ENCODE peak calls at places on chromosomes 12 and 14, in ten cellular contexts. A, L, F, Z, N, X, V, S, B and G are unnamed samples.

GRCh38 chr14:104436741-104437701 is 142.5 kb upstream of the C14orf180 start:
- DNase-seq in Z (no peak), F (no peak), V (no peak), S (no peak), X (no peak), B (no peak), L (no peak), N (no peak), A (no peak), G (no peak)

GRCh38 chr12:95637471-95638155 is 86.3 kb upstream of the USP44 start:
- DNase-seq in X (peak), N (no peak), V (peak), S (peak), Z (no peak), F (peak), A (no peak), L (peak), B (no peak), G (peak)

GRCh38 chr14:76946753-76947077 is 81.8 kb downstream of the IRF2BPL start:
- DNase-seq in N (no peak), A (no peak), X (no peak), B (no peak), F (no peak), V (no peak), L (no peak), Z (no peak), S (no peak), G (no peak)

GRCh38 chr12:42213954-42214426 is 24.1 kb downstream of the YAF2 start:
- DNase-seq in L (peak), V (no peak), S (peak), B (no peak), X (peak), F (peak), N (no peak), A (no peak), Z (no peak), G (no peak)

GRCh38 chr12:3313066-3313465 is 177.9 kb upstream of the PRMT8 start:
- DNase-seq in F (peak), Z (no peak), N (no peak), L (peak), X (peak), S (peak), A (no peak), V (peak), B (no peak), G (peak)

GRCh38 chr12:121114019-121114639 is 18.5 kb upstream of the P2RX7 start:
- DNase-seq in B (no peak), N (no peak), S (no peak), X (no peak), A (no peak), V (no peak), Z (no peak), F (peak), L (no peak), G (no peak)

GRCh38 chr14:44912041-44912869 is 49.5 kb downstream of the KLHL28 start:
- DNase-seq in Z (no peak), B (no peak), A (no peak), N (no peak), L (no peak), X (peak), S (no peak), F (no peak), V (no peak), G (no peak)

GRCh38 chr14:68627868-68628604 is 164.8 kb downstream of the ZFP36L1 start:
- DNase-seq in Z (no peak), L (no peak), V (no peak), F (peak), X (no peak), N (no peak), B (peak), A (no peak), S (no peak), G (no peak)

GRCh38 chr12:27578689-27579372 is 54.8 kb downstream of the PPFIBP1 start:
- DNase-seq in L (no peak), Z (no peak), V (no peak), B (no peak), X (no peak), S (no peak), N (no peak), A (no peak), F (no peak), G (no peak)

GRCh38 chr12:3251067-3251466 is 173.9 kb downstream of the TSPAN9 start:
- DNase-seq in Z (no peak), S (no peak), F (no peak), A (no peak), N (no peak), X (no peak), L (no peak), B (no peak), V (no peak), G (no peak)

GRCh38 chr12:61713121-61713520 is 547.1 kb upstream of the USP15 start:
- DNase-seq in V (no peak), A (no peak), F (no peak), B (no peak), N (no peak), Z (no peak), X (no peak), S (no peak), L (no peak), G (no peak)

GRCh38 chr14:78240567-78240966 is 70.4 kb downstream of the NRXN3 start:
- DNase-seq in Z (no peak), X (no peak), V (no peak), N (no peak), F (no peak), S (no peak), L (no peak), B (no peak), A (no peak), G (no peak)

GRCh38 chr12:33605776-33606175 is 166.2 kb upstream of the SYT10 start:
- DNase-seq in B (no peak), N (peak), F (no peak), V (no peak), L (peak), Z (no peak), S (no peak), X (peak), A (peak), G (no peak)

GRCh38 chr14:61730756-61731373 is 31.4 kb upstream of the SNAPC1 start:
- DNase-seq in V (no peak), X (no peak), B (no peak), L (no peak), A (no peak), Z (no peak), N (no peak), S (no peak), F (no peak), G (no peak)

GRCh38 chr14:43476822-43477221 is 1030.3 kb downstream of the FSCB start:
- DNase-seq in X (no peak), F (no peak), A (no peak), V (no peak), L (no peak), N (no peak), Z (no peak), B (no peak), S (no peak), G (no peak)

GRCh38 chr14:103629503-103630121 is 601 bp downstream of the KLC1 start:
- DNase-seq in N (no peak), X (no peak), F (peak), Z (no peak), S (peak), A (peak), L (peak), V (no peak), B (peak), G (no peak)

GRCh38 chr14:68936476-68936875 is 42.6 kb downstream of the ACTN1 start:
- DNase-seq in B (no peak), S (no peak), F (no peak), A (no peak), X (no peak), L (no peak), V (no peak), N (no peak), Z (no peak), G (no peak)

GRCh38 chr12:45509187-45509586 is 220.3 kb upstream of the ARID2 start:
- DNase-seq in Z (no peak), V (no peak), N (no peak), B (no peak), X (no peak), A (no peak), F (no peak), L (peak), S (no peak), G (no peak)

GRCh38 chr12:53973093-53974042 is at the start of gene HOXC11:
- DNase-seq in N (no peak), L (peak), A (peak), F (no peak), X (no peak), S (peak), B (no peak), Z (no peak), V (no peak), G (no peak)

GRCh38 chr14:32514236-32514635 is 185.1 kb downstream of the AKAP6 start:
- DNase-seq in S (no peak), N (no peak), B (no peak), L (no peak), Z (no peak), V (no peak), X (no peak), F (peak), A (no peak), G (no peak)

GRCh38 chr14:75249251-75249957 is 29.2 kb upstream of the FOS start:
- DNase-seq in N (no peak), F (peak), A (peak), V (no peak), L (peak), Z (peak), S (no peak), B (no peak), X (no peak), G (no peak)

GRCh38 chr12:118259079-118259478 is 113.6 kb downstream of the TAOK3 start:
- DNase-seq in V (no peak), B (no peak), N (no peak), Z (no peak), X (peak), L (peak), A (no peak), F (peak), S (peak), G (no peak)

GRCh38 chr14:102491786-102492522 is 17.6 kb downstream of the ANKRD9 start:
- DNase-seq in A (no peak), X (no peak), S (no peak), Z (no peak), V (no peak), F (no peak), L (no peak), N (no peak), B (no peak), G (no peak)

GRCh38 chr12:18998343-18999270 is 130.9 kb upstream of the PLEKHA5 start:
- DNase-seq in X (peak), V (peak), N (no peak), B (no peak), L (peak), A (no peak), F (peak), Z (peak), S (peak), G (peak)

GRCh38 chr14:88955470-88955869 is 131.0 kb downstream of the TTC8 start:
- DNase-seq in L (no peak), X (no peak), N (no peak), V (no peak), S (no peak), A (peak), F (peak), Z (peak), B (no peak), G (no peak)

GRCh38 chr12:1213205-1213604 is 222.2 kb downstream of the ERC1 start:
- DNase-seq in X (no peak), A (no peak), V (no peak), B (no peak), F (no peak), Z (no peak), S (no peak), L (no peak), N (no peak), G (no peak)

GRCh38 chr12:18971932-18972331 is 157.6 kb upstream of the PLEKHA5 start:
- DNase-seq in F (no peak), V (no peak), B (no peak), S (no peak), L (no peak), Z (no peak), A (no peak), N (no peak), X (no peak), G (no peak)

GRCh38 chr12:57766464-57767311 is at the start of gene CYP27B1:
- DNase-seq in B (no peak), V (no peak), F (peak), N (no peak), Z (no peak), A (no peak), S (peak), L (peak), X (peak), G (no peak)

GRCh38 chr12:52629251-52630103 is 11.1 kb upstream of the KRT73 start:
- DNase-seq in L (no peak), B (no peak), X (no peak), V (no peak), S (no peak), F (no peak), N (no peak), Z (no peak), A (no peak), G (no peak)

GRCh38 chr12:6708968-6709394 is 8.4 kb upstream of the PIANP start:
- DNase-seq in N (no peak), X (no peak), S (no peak), L (no peak), Z (no peak), A (no peak), F (no peak), B (no peak), V (no peak), G (no peak)

GRCh38 chr14:22748188-22748587 is 18.3 kb upstream of the OXA1L start:
- DNase-seq in F (no peak), V (no peak), B (no peak), L (no peak), Z (no peak), X (no peak), A (no peak), N (no peak), S (no peak), G (no peak)

GRCh38 chr12:127588224-127588623 is 678.7 kb upstream of the TMEM132C start:
- DNase-seq in F (peak), B (no peak), N (no peak), L (peak), S (peak), V (peak), X (peak), Z (no peak), A (no peak), G (peak)